ENCODE peak calls at places on chromosomes 11 and 22, in four cellular contexts. One of them, this sample, is unnamed.

GRCh38 chr11:6568191-6568918 is 35.1 kb downstream of the RRP8 start:
- DNase-seq in NCI-H1930: no peak
- DNase-seq in activated CD4-positive, alpha-beta T cell treated with anti-CD3 and anti-CD28 coated beads for 36 hours: no peak
- DNase-seq in pancreas: peak
- DNase-seq in this sample: peak

GRCh38 chr11:67288198-67288451 is 978 bp upstream of the ANKRD13D start:
- DNase-seq in NCI-H1930: no peak
- DNase-seq in activated CD4-positive, alpha-beta T cell treated with anti-CD3 and anti-CD28 coated beads for 36 hours: no peak
- DNase-seq in pancreas: no peak
- DNase-seq in this sample: no peak

GRCh38 chr11:81658722-81659121 is 1074.9 kb downstream of the FAM181B start:
- DNase-seq in NCI-H1930: no peak
- DNase-seq in activated CD4-positive, alpha-beta T cell treated with anti-CD3 and anti-CD28 coated beads for 36 hours: peak
- DNase-seq in pancreas: peak
- DNase-seq in this sample: peak

GRCh38 chr11:34242037-34242625 is 115.7 kb downstream of the ABTB2 start:
- DNase-seq in NCI-H1930: no peak
- DNase-seq in activated CD4-positive, alpha-beta T cell treated with anti-CD3 and anti-CD28 coated beads for 36 hours: no peak
- DNase-seq in pancreas: no peak
- DNase-seq in this sample: no peak

GRCh38 chr22:48256041-48256739 is 1493.7 kb downstream of the TBC1D22A start:
- DNase-seq in NCI-H1930: no peak
- DNase-seq in activated CD4-positive, alpha-beta T cell treated with anti-CD3 and anti-CD28 coated beads for 36 hours: no peak
- DNase-seq in pancreas: no peak
- DNase-seq in this sample: peak

GRCh38 chr22:37309221-37310074 is 27.1 kb downstream of the CYTH4 start:
- DNase-seq in NCI-H1930: no peak
- DNase-seq in activated CD4-positive, alpha-beta T cell treated with anti-CD3 and anti-CD28 coated beads for 36 hours: peak
- DNase-seq in pancreas: no peak
- DNase-seq in this sample: no peak

GRCh38 chr22:42270178-42270511 is 308 bp downstream of the TCF20 start:
- DNase-seq in NCI-H1930: peak
- DNase-seq in activated CD4-positive, alpha-beta T cell treated with anti-CD3 and anti-CD28 coated beads for 36 hours: no peak
- DNase-seq in pancreas: peak
- DNase-seq in this sample: peak

GRCh38 chr11:118933486-118933885 is 7.8 kb upstream of the BCL9L start:
- DNase-seq in NCI-H1930: no peak
- DNase-seq in activated CD4-positive, alpha-beta T cell treated with anti-CD3 and anti-CD28 coated beads for 36 hours: no peak
- DNase-seq in pancreas: peak
- DNase-seq in this sample: no peak

GRCh38 chr11:69055212-69055586 is 6.5 kb downstream of the TPCN2 start:
- DNase-seq in NCI-H1930: no peak
- DNase-seq in activated CD4-positive, alpha-beta T cell treated with anti-CD3 and anti-CD28 coated beads for 36 hours: no peak
- DNase-seq in pancreas: no peak
- DNase-seq in this sample: no peak

GRCh38 chr22:36180038-36180880 is 19.7 kb upstream of the APOL3 start:
- DNase-seq in NCI-H1930: peak
- DNase-seq in activated CD4-positive, alpha-beta T cell treated with anti-CD3 and anti-CD28 coated beads for 36 hours: peak
- DNase-seq in pancreas: peak
- DNase-seq in this sample: peak

GRCh38 chr11:44071157-44071556 is 5.1 kb downstream of the ACCS start:
- DNase-seq in NCI-H1930: no peak
- DNase-seq in activated CD4-positive, alpha-beta T cell treated with anti-CD3 and anti-CD28 coated beads for 36 hours: no peak
- DNase-seq in pancreas: no peak
- DNase-seq in this sample: peak

GRCh38 chr22:23681026-23681809 is 9.6 kb upstream of the RGL4 start:
- DNase-seq in NCI-H1930: no peak
- DNase-seq in activated CD4-positive, alpha-beta T cell treated with anti-CD3 and anti-CD28 coated beads for 36 hours: no peak
- DNase-seq in pancreas: no peak
- DNase-seq in this sample: no peak

GRCh38 chr11:12963789-12964536 is 45.2 kb upstream of the RASSF10 start:
- DNase-seq in NCI-H1930: peak
- DNase-seq in activated CD4-positive, alpha-beta T cell treated with anti-CD3 and anti-CD28 coated beads for 36 hours: peak
- DNase-seq in pancreas: peak
- DNase-seq in this sample: peak

GRCh38 chr11:20598487-20598886 is 921 bp upstream of the SLC6A5 start:
- DNase-seq in NCI-H1930: no peak
- DNase-seq in activated CD4-positive, alpha-beta T cell treated with anti-CD3 and anti-CD28 coated beads for 36 hours: no peak
- DNase-seq in pancreas: no peak
- DNase-seq in this sample: no peak

GRCh38 chr11:119081682-119082081 is 3.0 kb upstream of the HMBS start:
- DNase-seq in NCI-H1930: no peak
- DNase-seq in activated CD4-positive, alpha-beta T cell treated with anti-CD3 and anti-CD28 coated beads for 36 hours: no peak
- DNase-seq in pancreas: no peak
- DNase-seq in this sample: no peak

GRCh38 chr22:30212363-30212995 is 34.1 kb downstream of the LIF start:
- DNase-seq in NCI-H1930: no peak
- DNase-seq in activated CD4-positive, alpha-beta T cell treated with anti-CD3 and anti-CD28 coated beads for 36 hours: peak
- DNase-seq in pancreas: peak
- DNase-seq in this sample: peak

GRCh38 chr22:23110190-23110921 is 31.4 kb downstream of the RSPH14 start:
- DNase-seq in NCI-H1930: no peak
- DNase-seq in activated CD4-positive, alpha-beta T cell treated with anti-CD3 and anti-CD28 coated beads for 36 hours: no peak
- DNase-seq in pancreas: no peak
- DNase-seq in this sample: no peak

GRCh38 chr11:17933710-17934109 is 79.1 kb downstream of the SERGEF start:
- DNase-seq in NCI-H1930: no peak
- DNase-seq in activated CD4-positive, alpha-beta T cell treated with anti-CD3 and anti-CD28 coated beads for 36 hours: no peak
- DNase-seq in pancreas: no peak
- DNase-seq in this sample: no peak

GRCh38 chr11:63916837-63917684 is at the start of gene RCOR2:
- DNase-seq in NCI-H1930: peak
- DNase-seq in activated CD4-positive, alpha-beta T cell treated with anti-CD3 and anti-CD28 coated beads for 36 hours: peak
- DNase-seq in pancreas: peak
- DNase-seq in this sample: peak

GRCh38 chr11:30016588-30017363 is at the start of gene KCNA4:
- DNase-seq in NCI-H1930: peak
- DNase-seq in activated CD4-positive, alpha-beta T cell treated with anti-CD3 and anti-CD28 coated beads for 36 hours: peak
- DNase-seq in pancreas: peak
- DNase-seq in this sample: peak

GRCh38 chr11:67404515-67405195 is 772 bp downstream of the TBC1D10C start:
- DNase-seq in NCI-H1930: no peak
- DNase-seq in activated CD4-positive, alpha-beta T cell treated with anti-CD3 and anti-CD28 coated beads for 36 hours: peak
- DNase-seq in pancreas: no peak
- DNase-seq in this sample: no peak

GRCh38 chr11:8917157-8917820 is 6.3 kb downstream of the AKIP1 start:
- DNase-seq in NCI-H1930: no peak
- DNase-seq in activated CD4-positive, alpha-beta T cell treated with anti-CD3 and anti-CD28 coated beads for 36 hours: no peak
- DNase-seq in pancreas: no peak
- DNase-seq in this sample: peak

GRCh38 chr22:45051419-45051818 is 41.6 kb upstream of the PHF21B start:
- DNase-seq in NCI-H1930: no peak
- DNase-seq in activated CD4-positive, alpha-beta T cell treated with anti-CD3 and anti-CD28 coated beads for 36 hours: no peak
- DNase-seq in pancreas: no peak
- DNase-seq in this sample: no peak

GRCh38 chr11:44286268-44286880 is 23.6 kb downstream of the ALX4 start:
- DNase-seq in NCI-H1930: peak
- DNase-seq in activated CD4-positive, alpha-beta T cell treated with anti-CD3 and anti-CD28 coated beads for 36 hours: peak
- DNase-seq in pancreas: peak
- DNase-seq in this sample: peak

GRCh38 chr11:134630896-134631295 is 218.9 kb upstream of the B3GAT1 start:
- DNase-seq in NCI-H1930: no peak
- DNase-seq in activated CD4-positive, alpha-beta T cell treated with anti-CD3 and anti-CD28 coated beads for 36 hours: no peak
- DNase-seq in pancreas: no peak
- DNase-seq in this sample: peak

GRCh38 chr11:3823303-3823702 is 14.9 kb downstream of the PGAP2 start:
- DNase-seq in NCI-H1930: no peak
- DNase-seq in activated CD4-positive, alpha-beta T cell treated with anti-CD3 and anti-CD28 coated beads for 36 hours: no peak
- DNase-seq in pancreas: no peak
- DNase-seq in this sample: no peak

GRCh38 chr22:17102297-17102667 is 17.5 kb downstream of the IL17RA start:
- DNase-seq in NCI-H1930: no peak
- DNase-seq in activated CD4-positive, alpha-beta T cell treated with anti-CD3 and anti-CD28 coated beads for 36 hours: no peak
- DNase-seq in pancreas: no peak
- DNase-seq in this sample: no peak

GRCh38 chr11:119306373-119306890 is 10.5 kb downstream of the MCAM start:
- DNase-seq in NCI-H1930: no peak
- DNase-seq in activated CD4-positive, alpha-beta T cell treated with anti-CD3 and anti-CD28 coated beads for 36 hours: peak
- DNase-seq in pancreas: no peak
- DNase-seq in this sample: no peak

GRCh38 chr11:11344045-11344444 is 9.0 kb downstream of the CSNK2A3 start:
- DNase-seq in NCI-H1930: no peak
- DNase-seq in activated CD4-positive, alpha-beta T cell treated with anti-CD3 and anti-CD28 coated beads for 36 hours: peak
- DNase-seq in pancreas: no peak
- DNase-seq in this sample: no peak

GRCh38 chr22:28548411-28548810 is 131.2 kb downstream of the TTC28 start:
- DNase-seq in NCI-H1930: no peak
- DNase-seq in activated CD4-positive, alpha-beta T cell treated with anti-CD3 and anti-CD28 coated beads for 36 hours: no peak
- DNase-seq in pancreas: no peak
- DNase-seq in this sample: no peak

This sample was measured in islet precursor cell.